ENCODE peak calls at places on chromosomes 16 and 17, in five cellular contexts. T is fibroblast of mammary gland, A is stomach, O is bronchial epithelial cell, S is lung. L is an unnamed sample.

GRCh38 chr16:4795181-4795827 is at the start of gene SMIM22:
- DNase-seq in O (no peak), S (peak), A (peak), T (no peak), L (no peak)

GRCh38 chr17:21125862-21126261 is 902 bp upstream of the DHRS7B start:
- DNase-seq in A (no peak), S (no peak), O (no peak), T (no peak), L (no peak)

GRCh38 chr16:15648135-15648730 is 1.8 kb upstream of the NDE1 start:
- DNase-seq in S (no peak), O (peak), A (no peak), T (no peak), L (no peak)

GRCh38 chr17:41049110-41049509 is 2.0 kb upstream of the KRTAP2-1 start:
- DNase-seq in O (no peak), S (no peak), A (no peak), T (peak), L (no peak)

GRCh38 chr17:65268832-65269231 is 131.7 kb downstream of the RGS9 start:
- DNase-seq in O (peak), S (no peak), T (peak), A (no peak), L (no peak)

GRCh38 chr17:78284146-78284545 is 52.7 kb downstream of the TMEM235 start:
- DNase-seq in S (no peak), O (no peak), T (peak), A (no peak), L (no peak)

GRCh38 chr17:44086364-44087311 is 16.1 kb downstream of the G6PC3 start:
- DNase-seq in A (no peak), O (peak), S (no peak), T (peak), L (peak)

GRCh38 chr16:56998352-56998751 is 9.0 kb downstream of the NLRC5 start:
- DNase-seq in S (no peak), O (no peak), T (no peak), A (no peak), L (no peak)

GRCh38 chr17:57242148-57242547 is 14.2 kb upstream of the MSI2 start:
- DNase-seq in S (no peak), T (no peak), A (no peak), O (no peak), L (no peak)

GRCh38 chr16:84803146-84803545 is 16.6 kb upstream of the CRISPLD2 start:
- DNase-seq in O (no peak), A (no peak), S (no peak), T (no peak), L (no peak)

GRCh38 chr16:81502396-81503060 is 57.9 kb downstream of the CMIP start:
- DNase-seq in T (no peak), A (no peak), O (no peak), S (no peak), L (no peak)

GRCh38 chr16:23362460-23363317 is 60.6 kb downstream of the SCNN1B start:
- DNase-seq in T (no peak), A (peak), O (no peak), S (peak), L (no peak)

GRCh38 chr17:63830904-63831491 is 3.5 kb upstream of the FTSJ3 start:
- DNase-seq in S (no peak), O (no peak), T (no peak), A (no peak), L (no peak)

GRCh38 chr17:58699771-58700170 is 7.4 kb downstream of the RAD51C start:
- DNase-seq in S (no peak), A (no peak), T (no peak), O (no peak), L (no peak)

GRCh38 chr16:8928467-8928957 is 35.2 kb downstream of the USP7 start:
- DNase-seq in T (peak), O (no peak), A (no peak), S (no peak), L (no peak)

DNA sequence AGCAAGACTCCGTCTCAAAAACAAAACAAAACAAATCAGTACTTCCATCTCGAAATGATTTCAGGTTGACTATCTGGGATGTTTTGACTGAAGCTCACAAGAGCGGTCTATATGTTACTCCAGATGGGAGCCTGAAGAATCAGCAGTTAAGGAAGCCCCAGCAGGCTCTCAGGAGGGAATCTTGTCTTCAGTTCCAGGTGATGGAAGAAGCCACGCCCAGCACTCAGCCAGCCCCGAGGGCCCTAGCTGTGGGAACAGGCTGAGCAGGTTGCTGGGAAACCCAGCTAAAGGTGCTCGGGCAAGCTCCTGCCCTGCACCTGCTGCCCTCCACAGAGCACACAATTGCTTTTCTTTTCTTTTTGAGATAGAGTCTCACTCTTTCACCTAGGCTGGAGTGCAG is 32.4 kb downstream of the WIPI1 start:
- DNase-seq in O (peak), T (no peak), A (no peak), S (no peak), L (no peak)
- H3K4me3 ChIP-seq in O (no peak), T (no peak), A (no peak), S (no peak), L (no peak)

GRCh38 chr16:31198207-31198882 is 4.2 kb downstream of the PYCARD start:
- DNase-seq in A (no peak), T (no peak), S (no peak), O (no peak), L (no peak)

GRCh38 chr16:31201511-31202401 is 804 bp downstream of the PYCARD start:
- DNase-seq in A (peak), T (no peak), S (peak), O (peak), L (no peak)

GRCh38 chr16:31202402-31203385 is at the start of gene PYCARD:
- DNase-seq in S (peak), A (peak), O (peak), T (peak), L (no peak)

GRCh38 chr16:31199430-31200041 is 3.0 kb downstream of the PYCARD start:
- DNase-seq in A (no peak), T (no peak), O (no peak), S (no peak), L (no peak)

GRCh38 chr16:31200821-31201510 is 1.6 kb downstream of the PYCARD start:
- DNase-seq in A (no peak), O (no peak), T (peak), S (no peak), L (no peak)
- TF ChIP-seq CTCF in A (no peak), O (no peak), T (peak), S (no peak), L (no peak)

GRCh38 chr17:12088035-12088434 is 67.4 kb downstream of the MAP2K4 start:
- DNase-seq in S (no peak), T (no peak), O (no peak), A (no peak), L (no peak)

GRCh38 chr17:12081720-12082119 is 61.0 kb downstream of the MAP2K4 start:
- DNase-seq in O (no peak), S (no peak), T (no peak), A (no peak), L (no peak)

GRCh38 chr17:12089809-12090384 is 69.2 kb downstream of the MAP2K4 start:
- DNase-seq in S (no peak), A (no peak), T (peak), O (peak), L (no peak)

GRCh38 chr17:12085076-12085949 is 64.6 kb downstream of the MAP2K4 start:
- DNase-seq in O (no peak), S (no peak), T (no peak), A (no peak), L (no peak)
- H3K4me3 ChIP-seq in O (no peak), S (no peak), T (no peak), A (no peak), L (no peak)

GRCh38 chr17:17877548-17878358 is 41.0 kb upstream of the SREBF1 start:
- DNase-seq in S (peak), O (peak), A (peak), T (peak), L (peak)
- TF ChIP-seq CTCF in S (no peak), O (no peak), A (no peak), T (no peak), L (no peak)

GRCh38 chr17:17497065-17497844 is 1.1 kb upstream of the RASD1 start:
- DNase-seq in S (no peak), A (no peak), O (no peak), T (no peak), L (no peak)
- H3K4me3 ChIP-seq in S (no peak), A (peak), O (no peak), T (peak), L (peak)

GRCh38 chr16:47460755-47461597 is at the start of the genes ITFG1 and PHKB:
- DNase-seq in T (peak), S (peak), A (peak), O (peak), L (peak)
- TF ChIP-seq CTCF in T (no peak), S (no peak), A (no peak), O (peak), L (no peak)

DNA sequence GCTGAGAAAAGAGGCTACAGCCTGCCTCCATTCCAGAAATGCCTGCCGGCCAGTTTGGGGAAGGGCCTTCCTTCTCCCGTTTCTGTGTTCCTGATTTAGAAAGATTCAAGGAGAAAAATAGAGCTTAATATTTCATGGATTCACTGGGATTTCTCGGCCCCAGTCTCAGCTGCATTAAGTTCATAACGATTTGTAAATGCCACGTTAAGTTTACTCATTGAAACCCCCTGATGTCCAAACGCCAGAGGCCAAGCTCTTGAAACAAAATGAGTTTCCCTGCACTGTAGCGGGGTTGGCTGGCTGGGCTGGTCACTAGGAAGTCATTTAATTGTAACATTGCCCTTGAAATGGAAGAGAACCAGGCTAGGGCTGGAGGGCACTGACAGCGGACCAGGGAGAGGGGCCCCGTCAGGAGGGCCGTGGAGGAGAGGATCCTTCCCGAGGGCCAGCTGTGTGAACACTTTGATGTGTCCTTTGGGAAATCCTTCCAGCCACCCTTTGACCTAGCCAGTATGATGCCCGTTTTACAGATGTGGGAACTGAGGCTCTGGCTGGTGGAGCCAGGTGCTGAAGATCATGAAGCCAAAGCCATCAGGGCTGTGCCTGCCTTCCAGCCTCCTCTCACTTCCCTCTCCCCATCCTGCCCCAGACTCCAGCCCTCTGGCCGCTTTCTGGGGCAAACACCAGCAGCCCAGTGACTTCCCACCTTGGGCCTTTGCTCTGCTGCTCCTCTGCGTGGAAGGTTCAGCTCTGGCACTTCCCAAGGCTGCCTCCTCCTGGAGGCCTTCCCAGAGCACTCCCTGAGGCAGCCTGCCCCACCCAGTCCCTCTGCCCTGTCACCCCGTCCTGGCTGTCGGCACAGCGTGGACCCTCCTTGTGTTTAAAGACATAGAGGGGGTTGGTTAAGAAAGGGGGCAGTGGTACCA is 220.6 kb downstream of the KATNIP start:
- DNase-seq in S (no peak), O (no peak), T (no peak), A (no peak), L (no peak)
- H3K4me3 ChIP-seq in S (no peak), O (no peak), T (no peak), A (no peak), L (peak)

DNA sequence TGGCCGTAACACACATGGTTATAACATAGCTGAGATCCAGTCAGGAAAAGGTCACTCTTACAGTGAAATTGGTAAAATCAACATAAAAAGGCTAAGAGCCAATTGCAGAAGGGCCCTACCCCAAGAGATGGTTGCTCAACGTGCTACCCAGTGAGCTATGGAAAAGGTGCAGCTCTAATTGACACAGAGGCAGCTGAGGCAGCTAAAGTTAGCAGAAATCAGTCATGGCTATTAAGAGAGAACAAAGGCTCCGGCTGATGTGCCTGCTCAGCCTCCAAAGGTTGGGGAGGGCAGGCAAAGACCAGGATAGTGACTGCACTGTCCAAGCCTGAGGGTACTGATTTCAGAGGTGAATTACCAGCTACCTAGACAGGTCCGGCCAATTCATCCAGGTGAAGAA is 76.5 kb upstream of the ATP2A3 start:
- DNase-seq in O (no peak), A (no peak), T (no peak), S (no peak), L (no peak)
- TF ChIP-seq CTCF in O (no peak), A (no peak), T (no peak), S (no peak), L (no peak)

DNA sequence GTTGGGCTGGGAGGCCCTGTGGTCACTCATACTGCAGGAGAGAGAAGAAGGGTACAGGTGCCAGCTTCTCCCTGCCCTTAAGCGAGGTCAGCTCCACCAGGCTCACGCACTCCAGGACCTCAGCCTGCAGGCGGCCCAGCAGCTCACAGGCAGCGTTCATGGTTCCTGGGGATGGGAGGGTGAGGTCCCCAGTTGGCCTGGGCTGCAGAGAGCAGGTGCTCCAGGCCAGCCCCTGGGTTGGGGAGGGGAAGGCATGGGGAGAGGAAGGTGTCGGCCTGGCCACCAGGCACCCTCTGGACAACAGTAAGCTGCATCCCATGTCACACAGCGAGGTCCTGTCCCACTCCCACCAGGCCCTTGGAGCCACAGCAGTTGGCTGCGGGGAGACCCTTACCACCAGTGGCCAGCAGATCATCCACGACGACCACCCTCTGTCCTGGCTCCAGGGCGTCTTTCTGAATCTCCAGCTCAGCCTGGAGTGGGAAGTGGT is 2.0 kb downstream of the APRT start:
- DNase-seq in T (no peak), A (no peak), O (no peak), S (no peak), L (no peak)
- H3K4me3 ChIP-seq in T (no peak), A (no peak), O (no peak), S (no peak), L (no peak)

DNA sequence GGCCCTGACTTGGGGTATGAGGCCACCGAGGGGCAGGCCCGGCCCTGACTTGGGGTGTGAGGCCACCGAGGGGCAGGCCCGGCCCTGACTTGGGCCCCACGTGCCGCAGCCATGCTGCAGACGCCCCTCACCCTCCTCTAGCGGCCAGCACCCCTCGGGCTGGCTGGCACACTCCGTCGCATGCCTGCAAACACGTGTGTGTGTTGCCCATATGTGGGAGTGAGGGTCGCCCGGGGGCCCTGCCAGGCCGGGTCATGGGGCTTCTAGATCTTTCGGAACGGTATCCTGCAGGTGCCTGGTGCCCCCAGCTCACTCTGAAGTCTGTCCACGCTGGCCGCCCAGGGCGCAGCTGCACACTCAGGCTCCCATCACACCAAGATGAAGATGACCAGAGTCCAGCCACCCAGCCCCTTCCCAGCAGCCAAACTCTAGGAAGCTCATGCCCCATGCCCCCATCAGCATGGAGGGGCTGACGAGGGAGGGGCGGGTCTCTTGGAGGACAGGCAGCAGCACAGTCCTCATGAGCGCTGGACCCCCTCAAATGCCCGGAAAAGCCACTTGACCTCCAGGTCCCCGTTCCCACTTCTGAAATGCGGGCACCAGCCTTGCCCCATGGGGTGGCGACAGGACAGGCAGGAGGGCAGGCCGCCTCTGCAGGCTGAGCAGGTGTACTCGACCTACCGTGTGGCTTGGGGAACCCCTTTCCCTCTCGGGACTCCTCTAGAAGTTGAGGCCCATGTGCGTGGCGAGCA is 33.8 kb downstream of the CTU2 start:
- DNase-seq in O (no peak), S (no peak), A (no peak), T (no peak), L (no peak)
- TF ChIP-seq CTCF in O (no peak), S (no peak), A (no peak), T (no peak), L (no peak)